ENCODE peak calls at places on chromosomes 2 and 18, in five cellular contexts. Q is fibroblast of villous mesenchyme, D is HCT116, G is coronary artery, K is Peyer's patch. P is an unnamed sample.

GRCh38 chr2:182616471-182617393 is 99.3 kb upstream of the DNAJC10 start:
- DNase-seq in Q (peak), D (no peak), G (no peak), K (no peak), P (no peak)

GRCh38 chr2:157751462-157752058 is 122.9 kb upstream of the ACVR1C start:
- DNase-seq in Q (peak), D (no peak), G (no peak), K (no peak), P (no peak)

GRCh38 chr2:101474752-101475384 is at the start of gene RFX8:
- DNase-seq in Q (peak), D (no peak), G (no peak), K (no peak), P (no peak)

GRCh38 chr2:238920601-238921001 is 72.7 kb downstream of the TWIST2 start:
- DNase-seq in Q (no peak), D (no peak), G (no peak), K (peak), P (no peak)

GRCh38 chr2:183014005-183014404 is 24.3 kb downstream of the NCKAP1 start:
- DNase-seq in Q (no peak), D (no peak), G (no peak), K (no peak), P (no peak)

GRCh38 chr2:232406556-232407310 is at the start of gene ALPG:
- DNase-seq in Q (no peak), D (no peak), G (no peak), K (no peak), P (no peak)

GRCh38 chr18:52326001-52326400 is 14.0 kb upstream of the DCC start:
- DNase-seq in Q (no peak), D (no peak), G (no peak), K (no peak), P (no peak)

GRCh38 chr2:203360833-203361430 is 32.7 kb downstream of the ABI2 start:
- DNase-seq in Q (no peak), D (no peak), G (no peak), K (no peak), P (no peak)

GRCh38 chr18:24126155-24126947 is 12.5 kb upstream of the CABYR start:
- DNase-seq in Q (peak), D (no peak), G (no peak), K (no peak), P (no peak)

GRCh38 chr2:8255448-8255800 is 426.4 kb upstream of the ID2 start:
- DNase-seq in Q (peak), D (no peak), G (no peak), K (no peak), P (no peak)

GRCh38 chr2:106163948-106164580 is 30.0 kb downstream of the UXS1 start:
- DNase-seq in Q (peak), D (no peak), G (no peak), K (no peak), P (no peak)

GRCh38 chr2:128513416-128514283 is 195.0 kb upstream of the HS6ST1 start:
- DNase-seq in Q (no peak), D (no peak), G (no peak), K (no peak), P (no peak)

GRCh38 chr18:55301836-55302235 is 286.2 kb downstream of the TCF4 start:
- DNase-seq in Q (no peak), D (no peak), G (no peak), K (no peak), P (no peak)

GRCh38 chr2:86634352-86634751 is 10.7 kb upstream of the RNF103 start:
- DNase-seq in Q (no peak), D (no peak), G (no peak), K (no peak), P (no peak)

GRCh38 chr18:34649072-34649471 is 61.0 kb upstream of the DTNA start:
- DNase-seq in Q (peak), D (no peak), G (no peak), K (no peak), P (no peak)

GRCh38 chr2:55869637-55870325 is 53.8 kb downstream of the EFEMP1 start:
- DNase-seq in Q (no peak), D (no peak), G (no peak), K (no peak), P (no peak)

GRCh38 chr2:230691005-230691647 is 21.5 kb upstream of the CAB39 start:
- DNase-seq in Q (no peak), D (peak), G (no peak), K (no peak), P (no peak)

GRCh38 chr2:164485541-164485940 is 135.7 kb downstream of the GRB14 start:
- DNase-seq in Q (no peak), D (no peak), G (no peak), K (no peak), P (no peak)

GRCh38 chr2:213246665-213247281 is 37.5 kb upstream of the SPAG16 start:
- DNase-seq in Q (peak), D (peak), G (no peak), K (no peak), P (no peak)

GRCh38 chr2:100278501-100278900 is 43.8 kb downstream of the LONRF2 start:
- DNase-seq in Q (no peak), D (no peak), G (no peak), K (no peak), P (no peak)

GRCh38 chr2:102261467-102261866 is 49.9 kb upstream of the IL1RL1 start:
- DNase-seq in Q (no peak), D (no peak), G (no peak), K (no peak), P (no peak)

GRCh38 chr2:126889501-126890135 is 9.1 kb upstream of the TEX51 start:
- DNase-seq in Q (no peak), D (no peak), G (peak), K (peak), P (no peak)

GRCh38 chr2:205889073-205889472 is 196.9 kb downstream of the INO80D start:
- DNase-seq in Q (no peak), D (no peak), G (no peak), K (no peak), P (no peak)

GRCh38 chr2:45168731-45169338 is 159.6 kb upstream of the SIX2 start:
- DNase-seq in Q (no peak), D (no peak), G (no peak), K (no peak), P (no peak)

GRCh38 chr2:42086500-42086953 is 38.7 kb downstream of the PKDCC start:
- DNase-seq in Q (peak), D (peak), G (no peak), K (no peak), P (no peak)

GRCh38 chr2:216692636-216693413 is 2.5 kb downstream of the IGFBP5 start:
- DNase-seq in Q (peak), D (peak), G (peak), K (no peak), P (no peak)

GRCh38 chr2:96485751-96486643 is 19.2 kb downstream of the NEURL3 start:
- DNase-seq in Q (peak), D (no peak), G (no peak), K (peak), P (no peak)

GRCh38 chr2:70553584-70554337 is at the start of gene TGFA:
- DNase-seq in Q (peak), D (peak), G (no peak), K (peak), P (no peak)

GRCh38 chr2:69547984-69548715 is 95.4 kb downstream of the AAK1 start:
- DNase-seq in Q (peak), D (no peak), G (no peak), K (no peak), P (no peak)

GRCh38 chr2:30475542-30475941 is 28.5 kb downstream of the LCLAT1 start:
- DNase-seq in Q (no peak), D (no peak), G (no peak), K (no peak), P (no peak)
- TF ChIP-seq CTCF in Q (no peak), D (no peak), G (no peak), K (no peak), P (no peak)

GRCh38 chr2:235050992-235051351 is 99.2 kb downstream of the SH3BP4 start:
- DNase-seq in Q (peak), D (peak), G (peak), K (peak), P (peak)
- TF ChIP-seq CTCF in Q (no peak), D (no peak), G (no peak), K (no peak), P (peak)

DNA sequence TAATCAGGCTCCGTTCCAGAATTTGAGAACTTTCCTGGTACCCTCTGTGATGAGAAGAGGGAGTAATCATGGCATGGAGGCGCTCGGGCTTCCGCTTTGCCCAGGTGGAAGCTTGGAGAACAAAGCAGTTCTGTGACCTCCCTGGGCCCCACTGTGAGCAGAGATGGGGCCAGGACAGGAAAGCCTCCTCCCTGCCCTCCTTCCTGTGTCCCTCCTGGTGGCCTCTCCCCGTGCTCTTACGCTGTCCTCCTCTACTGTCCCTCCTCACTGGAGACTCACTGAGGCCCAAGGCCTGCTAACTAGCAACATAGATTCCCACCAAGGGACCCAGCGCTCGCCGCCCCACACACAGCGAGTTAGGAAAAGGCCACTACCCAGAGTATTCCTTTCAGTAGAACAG is 119.8 kb downstream of the MAPK4 start:
- DNase-seq in Q (no peak), D (no peak), G (no peak), K (no peak), P (no peak)
- TF ChIP-seq CTCF in Q (no peak), D (no peak), G (no peak), K (no peak), P (no peak)

DNA sequence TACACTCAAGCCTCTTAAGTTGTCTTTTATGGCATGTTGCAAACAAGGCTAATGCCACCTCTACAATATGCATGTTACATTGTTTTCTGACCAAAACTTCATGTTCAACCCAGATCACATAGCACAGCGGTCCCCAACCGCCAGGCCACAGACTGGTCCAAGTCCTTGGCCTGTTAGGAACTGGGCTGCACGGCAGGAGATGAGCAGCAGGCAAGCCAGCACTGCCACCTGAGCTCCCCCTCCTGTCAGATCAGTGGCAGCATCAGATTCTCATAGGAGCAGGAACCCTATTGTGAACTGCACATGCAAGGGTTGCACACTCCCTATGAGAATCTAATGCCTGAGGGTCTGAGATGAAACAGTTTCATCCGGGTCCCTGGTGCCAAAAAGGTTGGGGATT is 324.8 kb upstream of the CHAC2 start:
- DNase-seq in Q (no peak), D (no peak), G (no peak), K (no peak), P (no peak)
- TF ChIP-seq CTCF in Q (peak), D (peak), G (no peak), K (no peak), P (peak)

DNA sequence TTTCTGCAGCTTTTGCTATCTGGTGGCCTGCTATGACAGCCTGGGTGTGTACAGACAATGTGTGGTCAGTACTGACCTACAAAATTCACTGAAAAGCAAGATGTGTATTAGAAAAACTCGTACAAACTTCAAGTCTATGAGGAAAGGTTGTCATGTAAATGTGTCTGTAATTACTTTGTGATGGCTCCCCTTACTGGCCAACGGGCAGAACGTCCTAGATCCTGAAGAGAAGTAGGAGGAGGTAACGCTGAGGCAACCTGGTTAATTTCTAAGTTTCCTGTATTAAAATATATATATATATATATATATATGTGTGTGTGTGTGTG is 95.5 kb downstream of the GALNT3 start:
- DNase-seq in Q (peak), D (peak), G (no peak), K (no peak), P (peak)
- TF ChIP-seq CTCF in Q (peak), D (peak), G (no peak), K (no peak), P (peak)

P was measured in LNCaP clone FGC.